ENCODE peak calls at places on chromosomes 13 and 19, in seven cellular contexts. One of them, this sample, is unnamed.
A peak's percentile ranks its signal among the peaks of the same experiment; 100 is the strongest.

GRCh38 chr19:53195265-53195879 is 2.2 kb upstream of the ZNF665 start:
- DNase-seq in aorta: peak; percentile 80
- DNase-seq in ascending aorta: peak; percentile 21
- DNase-seq in tibial artery: peak; percentile 81
- DNase-seq in uterus: peak; percentile 80
- DNase-seq in neuronal stem cell: peak; percentile 72
- DNase-seq in pancreas: peak; percentile 65
- DNase-seq in this sample: peak; percentile 89

GRCh38 chr13:50574731-50575130 is 268.8 kb downstream of the DLEU7 start:
- DNase-seq in ascending aorta: no peak
- DNase-seq in pancreas: no peak
- DNase-seq in aorta: no peak
- DNase-seq in uterus: no peak
- DNase-seq in tibial artery: no peak
- DNase-seq in neuronal stem cell: no peak
- DNase-seq in this sample: no peak

GRCh38 chr19:51139299-51140018 is 2.6 kb upstream of the SIGLEC7 start:
- DNase-seq in ascending aorta: no peak
- DNase-seq in aorta: no peak
- DNase-seq in neuronal stem cell: no peak
- DNase-seq in tibial artery: no peak
- DNase-seq in uterus: no peak
- DNase-seq in pancreas: no peak
- DNase-seq in this sample: no peak

GRCh38 chr13:56861472-56861871 is 279.2 kb upstream of the PRR20A start:
- DNase-seq in aorta: no peak
- DNase-seq in pancreas: no peak
- DNase-seq in tibial artery: no peak
- DNase-seq in ascending aorta: no peak
- DNase-seq in neuronal stem cell: no peak
- DNase-seq in uterus: no peak
- DNase-seq in this sample: no peak

GRCh38 chr13:50650936-50651638 is 192.4 kb downstream of the DLEU7 start:
- DNase-seq in neuronal stem cell: no peak
- DNase-seq in pancreas: no peak
- DNase-seq in ascending aorta: no peak
- DNase-seq in aorta: no peak
- DNase-seq in uterus: no peak
- DNase-seq in tibial artery: no peak
- DNase-seq in this sample: no peak

GRCh38 chr19:18046066-18046718 is 38.2 kb downstream of the ARRDC2 start:
- DNase-seq in neuronal stem cell: no peak
- DNase-seq in pancreas: no peak
- DNase-seq in aorta: peak; percentile 56
- DNase-seq in ascending aorta: no peak
- DNase-seq in uterus: no peak
- DNase-seq in tibial artery: no peak
- DNase-seq in this sample: no peak

GRCh38 chr13:73440296-73440895 is 381.6 kb downstream of the KLF5 start:
- DNase-seq in pancreas: no peak
- DNase-seq in uterus: no peak
- DNase-seq in ascending aorta: no peak
- DNase-seq in neuronal stem cell: no peak
- DNase-seq in tibial artery: no peak
- DNase-seq in aorta: no peak
- DNase-seq in this sample: no peak

GRCh38 chr13:47679391-47679790 is 321.7 kb downstream of the SUCLA2 start:
- DNase-seq in uterus: no peak
- DNase-seq in tibial artery: no peak
- DNase-seq in neuronal stem cell: no peak
- DNase-seq in ascending aorta: no peak
- DNase-seq in pancreas: no peak
- DNase-seq in aorta: no peak
- DNase-seq in this sample: no peak

GRCh38 chr19:13841339-13842293 is 35.3 kb upstream of the NANOS3 start:
- DNase-seq in ascending aorta: no peak
- DNase-seq in uterus: peak; percentile 65
- DNase-seq in neuronal stem cell: no peak
- DNase-seq in pancreas: peak; percentile 74
- DNase-seq in aorta: peak; percentile 80
- DNase-seq in tibial artery: no peak
- DNase-seq in this sample: peak; percentile 85

GRCh38 chr13:111027481-111028439 is 87.3 kb upstream of the ARHGEF7 start:
- DNase-seq in pancreas: no peak
- DNase-seq in uterus: no peak
- DNase-seq in aorta: no peak
- DNase-seq in neuronal stem cell: no peak
- DNase-seq in ascending aorta: no peak
- DNase-seq in tibial artery: no peak
- DNase-seq in this sample: no peak

GRCh38 chr13:106568225-106569003 is 477 bp upstream of the ARGLU1 start:
- DNase-seq in ascending aorta: no peak
- DNase-seq in neuronal stem cell: no peak
- DNase-seq in pancreas: no peak
- DNase-seq in uterus: no peak
- DNase-seq in aorta: no peak
- DNase-seq in tibial artery: no peak
- DNase-seq in this sample: no peak

GRCh38 chr13:45846681-45847080 is 4.9 kb downstream of the SIAH3 start:
- DNase-seq in neuronal stem cell: no peak
- DNase-seq in uterus: no peak
- DNase-seq in ascending aorta: no peak
- DNase-seq in aorta: no peak
- DNase-seq in pancreas: no peak
- DNase-seq in tibial artery: no peak
- DNase-seq in this sample: no peak

GRCh38 chr19:48588670-48589399 is 17.7 kb upstream of the SPACA4 start:
- DNase-seq in pancreas: peak; percentile 99
- DNase-seq in ascending aorta: peak; percentile 40
- DNase-seq in aorta: peak; percentile 95
- DNase-seq in tibial artery: peak; percentile 81
- DNase-seq in neuronal stem cell: peak; percentile 78
- DNase-seq in uterus: peak; percentile 83
- DNase-seq in this sample: peak; percentile 98
- H3K4me3 ChIP-seq in pancreas: no peak overlapping the region
- H3K4me3 ChIP-seq in ascending aorta: peak overlapping the region; percentile 43
- H3K4me3 ChIP-seq in aorta: no peak overlapping the region
- H3K4me3 ChIP-seq in tibial artery: peak overlapping the region; percentile 27
- H3K4me3 ChIP-seq in neuronal stem cell: peak overlapping the region; percentile 30
- H3K4me3 ChIP-seq in uterus: no peak overlapping the region
- H3K4me3 ChIP-seq in this sample: peak overlapping the region; percentile 23

GRCh38 chr13:40407567-40407966 is 258.9 kb downstream of the FOXO1 start:
- DNase-seq in aorta: no peak
- DNase-seq in pancreas: no peak
- DNase-seq in neuronal stem cell: no peak
- DNase-seq in ascending aorta: no peak
- DNase-seq in uterus: no peak
- DNase-seq in tibial artery: no peak
- DNase-seq in this sample: no peak

GRCh38 chr13:40404967-40405716 is 261.3 kb downstream of the FOXO1 start:
- DNase-seq in tibial artery: no peak
- DNase-seq in uterus: no peak
- DNase-seq in neuronal stem cell: no peak
- DNase-seq in aorta: no peak
- DNase-seq in pancreas: no peak
- DNase-seq in ascending aorta: no peak
- DNase-seq in this sample: no peak

GRCh38 chr13:40404407-40404806 is 262.0 kb downstream of the FOXO1 start:
- DNase-seq in neuronal stem cell: no peak
- DNase-seq in uterus: no peak
- DNase-seq in pancreas: no peak
- DNase-seq in tibial artery: no peak
- DNase-seq in ascending aorta: no peak
- DNase-seq in aorta: no peak
- DNase-seq in this sample: no peak

GRCh38 chr13:40408602-40409001 is 257.8 kb downstream of the FOXO1 start:
- DNase-seq in ascending aorta: no peak
- DNase-seq in neuronal stem cell: no peak
- DNase-seq in pancreas: no peak
- DNase-seq in uterus: no peak
- DNase-seq in aorta: no peak
- DNase-seq in tibial artery: no peak
- DNase-seq in this sample: no peak

DNA sequence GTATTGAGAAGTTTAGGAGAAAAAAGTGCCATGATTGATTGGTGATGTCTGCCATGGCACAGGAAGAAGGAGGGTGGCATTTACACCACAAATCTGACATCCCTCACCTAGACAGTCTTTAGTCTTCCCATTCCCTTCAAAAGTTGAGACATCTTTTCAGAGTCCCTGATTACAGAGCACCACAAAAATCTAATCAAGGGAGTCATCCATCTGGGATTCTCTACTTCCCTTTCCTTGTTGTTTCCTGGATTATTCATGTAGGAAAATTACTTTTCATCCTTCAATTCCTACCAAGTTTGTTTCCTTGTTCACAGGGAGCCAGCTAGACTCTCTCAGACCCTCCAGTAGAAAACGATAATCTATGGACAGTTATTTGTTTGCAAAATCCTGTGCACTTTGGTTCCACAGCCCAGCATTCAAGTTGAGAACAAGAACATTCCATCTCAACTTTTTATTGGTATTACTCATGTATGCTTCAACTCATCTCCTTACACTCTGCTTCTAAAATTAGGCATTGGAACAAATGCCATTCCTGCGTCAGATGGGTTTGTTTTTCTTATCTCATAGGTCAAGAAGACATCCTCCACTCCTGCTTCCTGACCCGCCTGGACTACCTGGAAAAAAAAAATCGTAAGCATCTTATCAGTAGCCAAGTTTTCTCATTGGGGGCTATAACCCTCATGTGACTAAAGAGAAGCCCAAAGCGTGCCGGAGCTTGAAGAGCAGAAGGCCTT is 259.9 kb downstream of the FOXO1 start:
- DNase-seq in ascending aorta: no peak
- DNase-seq in pancreas: no peak
- DNase-seq in aorta: no peak
- DNase-seq in neuronal stem cell: no peak
- DNase-seq in uterus: no peak
- DNase-seq in tibial artery: no peak
- DNase-seq in this sample: no peak
- H3K4me1 ChIP-seq in ascending aorta: peaks cover 15% of the 10 kb centered on the region
- H3K4me1 ChIP-seq in pancreas: peaks cover 11% of the 10 kb centered on the region
- H3K4me1 ChIP-seq in aorta: no peaks in the 10 kb centered on the region
- H3K4me1 ChIP-seq in neuronal stem cell: peaks cover 16% of the 10 kb centered on the region
- H3K4me1 ChIP-seq in uterus: peaks cover 31% of the 10 kb centered on the region
- H3K4me1 ChIP-seq in tibial artery: no peaks in the 10 kb centered on the region
- H3K4me1 ChIP-seq in this sample: peaks cover 14% of the 10 kb centered on the region

GRCh38 chr13:98496239-98496668 is 80.7 kb downstream of the STK24 start:
- DNase-seq in neuronal stem cell: no peak
- DNase-seq in tibial artery: peak; percentile 86
- DNase-seq in ascending aorta: no peak
- DNase-seq in aorta: no peak
- DNase-seq in pancreas: no peak
- DNase-seq in uterus: peak; percentile 51
- DNase-seq in this sample: no peak

GRCh38 chr13:98494769-98495168 is 82.1 kb downstream of the STK24 start:
- DNase-seq in ascending aorta: no peak
- DNase-seq in aorta: no peak
- DNase-seq in uterus: no peak
- DNase-seq in tibial artery: no peak
- DNase-seq in neuronal stem cell: no peak
- DNase-seq in pancreas: no peak
- DNase-seq in this sample: no peak

GRCh38 chr13:98493035-98493401 is 83.9 kb downstream of the STK24 start:
- DNase-seq in uterus: no peak
- DNase-seq in pancreas: no peak
- DNase-seq in aorta: no peak
- DNase-seq in neuronal stem cell: no peak
- DNase-seq in ascending aorta: no peak
- DNase-seq in tibial artery: no peak
- DNase-seq in this sample: no peak

GRCh38 chr13:98496966-98497365 is 79.9 kb downstream of the STK24 start:
- DNase-seq in uterus: no peak
- DNase-seq in aorta: no peak
- DNase-seq in tibial artery: no peak
- DNase-seq in pancreas: no peak
- DNase-seq in ascending aorta: no peak
- DNase-seq in neuronal stem cell: no peak
- DNase-seq in this sample: no peak

DNA sequence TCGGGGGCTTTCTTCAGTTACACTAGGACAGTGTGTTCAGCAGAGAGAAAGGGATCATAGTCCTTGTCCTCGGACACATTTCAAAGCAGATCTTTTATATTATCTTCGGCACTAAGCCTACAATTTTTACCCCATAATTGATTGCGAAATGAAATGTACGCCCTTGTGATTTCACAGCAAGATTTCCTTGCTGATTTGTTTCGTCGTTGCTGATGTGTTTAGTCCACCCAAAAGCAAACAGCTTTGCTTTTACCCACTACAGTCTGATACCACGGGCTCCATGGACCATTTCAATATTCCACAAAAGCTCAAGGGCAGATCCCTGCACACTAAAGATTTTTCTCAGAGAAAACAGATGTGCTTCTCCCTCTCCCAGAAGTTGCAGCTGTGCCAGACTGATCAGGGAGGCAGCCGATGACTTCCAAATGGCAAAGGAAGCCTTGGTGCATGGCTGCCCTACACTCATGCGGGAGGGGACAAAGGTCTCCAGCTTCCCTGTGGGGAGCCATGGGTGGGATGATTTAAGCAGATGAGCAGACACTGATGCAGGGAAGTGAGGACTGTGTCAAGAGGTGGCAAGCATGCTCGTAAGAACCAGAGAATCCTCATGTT is 81.2 kb downstream of the STK24 start:
- DNase-seq in tibial artery: no peak
- DNase-seq in aorta: no peak
- DNase-seq in pancreas: no peak
- DNase-seq in ascending aorta: no peak
- DNase-seq in uterus: no peak
- DNase-seq in neuronal stem cell: no peak
- DNase-seq in this sample: no peak
- H3K4me3 ChIP-seq in tibial artery: no peak overlapping the region
- H3K4me3 ChIP-seq in aorta: no peak overlapping the region
- H3K4me3 ChIP-seq in pancreas: no peak overlapping the region
- H3K4me3 ChIP-seq in ascending aorta: no peak overlapping the region
- H3K4me3 ChIP-seq in uterus: no peak overlapping the region
- H3K4me3 ChIP-seq in neuronal stem cell: no peak overlapping the region
- H3K4me3 ChIP-seq in this sample: no peak overlapping the region

GRCh38 chr19:12777217-12778019 is 2.1 kb upstream of the HOOK2 start:
- DNase-seq in aorta: peak; percentile 89
- DNase-seq in tibial artery: peak; percentile 82
- DNase-seq in pancreas: peak; percentile 95
- DNase-seq in uterus: peak; percentile 83
- DNase-seq in neuronal stem cell: no peak
- DNase-seq in ascending aorta: peak; percentile 43
- DNase-seq in this sample: peak; percentile 93

GRCh38 chr19:12778905-12779161 is 3.5 kb upstream of the HOOK2 start:
- DNase-seq in ascending aorta: no peak
- DNase-seq in pancreas: no peak
- DNase-seq in tibial artery: no peak
- DNase-seq in uterus: no peak
- DNase-seq in neuronal stem cell: no peak
- DNase-seq in aorta: no peak
- DNase-seq in this sample: no peak

GRCh38 chr19:12779162-12779993 is 4.0 kb upstream of the HOOK2 start:
- DNase-seq in uterus: peak; percentile 75
- DNase-seq in tibial artery: no peak
- DNase-seq in aorta: peak; percentile 87
- DNase-seq in ascending aorta: peak; percentile 43
- DNase-seq in pancreas: peak; percentile 63
- DNase-seq in neuronal stem cell: no peak
- DNase-seq in this sample: peak; percentile 89

GRCh38 chr19:12774588-12775555 is at the start of gene HOOK2:
- DNase-seq in uterus: no peak
- DNase-seq in pancreas: peak; percentile 94
- DNase-seq in tibial artery: no peak
- DNase-seq in ascending aorta: no peak
- DNase-seq in neuronal stem cell: no peak
- DNase-seq in aorta: no peak
- DNase-seq in this sample: peak; percentile 86

GRCh38 chr19:12778020-12778904 is 2.9 kb upstream of the HOOK2 start:
- DNase-seq in pancreas: peak; percentile 83
- DNase-seq in ascending aorta: no peak
- DNase-seq in uterus: peak; percentile 72
- DNase-seq in aorta: peak; percentile 84
- DNase-seq in neuronal stem cell: no peak
- DNase-seq in tibial artery: peak; percentile 73
- DNase-seq in this sample: peak; percentile 92
- H3K4me1 ChIP-seq in pancreas: peaks cover 23% of the 10 kb centered on the region
- H3K4me1 ChIP-seq in ascending aorta: peaks cover 48% of the 10 kb centered on the region
- H3K4me1 ChIP-seq in uterus: peaks cover 12% of the 10 kb centered on the region
- H3K4me1 ChIP-seq in aorta: no peaks in the 10 kb centered on the region
- H3K4me1 ChIP-seq in neuronal stem cell: peaks cover 24% of the 10 kb centered on the region
- H3K4me1 ChIP-seq in tibial artery: no peaks in the 10 kb centered on the region
- H3K4me1 ChIP-seq in this sample: peaks cover 6% of the 10 kb centered on the region